ENCODE peak calls at places on chromosomes 1 and 21, in seven cellular contexts. V is amygdala, M is posterior cingulate gyrus, B is NCI-H1105 treated with DMSO at 0.1 percent for 48 hours, W is left ventricle myocardium inferior, U is neuronal stem cell, G is frontal cortex. L is an unnamed sample.

GRCh38 chr1:31783846-31784245 is 19.7 kb upstream of the ADGRB2 start:
- DNase-seq in M (no peak), B (no peak), U (no peak), V (no peak), W (no peak), G (no peak), L (no peak)

GRCh38 chr1:20138346-20138745 is 777 bp upstream of the PLA2G2F start:
- DNase-seq in B (no peak), M (no peak), W (no peak), G (no peak), U (no peak), V (no peak), L (no peak)

GRCh38 chr1:234107416-234108021 is 203.0 kb downstream of the SLC35F3 start:
- DNase-seq in W (no peak), V (no peak), B (peak), M (no peak), U (no peak), G (no peak), L (no peak)

GRCh38 chr1:183652107-183652506 is 1.0 kb downstream of the APOBEC4 start:
- DNase-seq in U (no peak), M (no peak), B (no peak), G (no peak), W (no peak), V (no peak), L (no peak)

GRCh38 chr21:46428286-46428685 is 30.4 kb upstream of the DIP2A start:
- DNase-seq in B (no peak), V (no peak), G (no peak), U (no peak), M (no peak), W (no peak), L (no peak)

GRCh38 chr1:83029916-83030315 is 969.0 kb downstream of the TTLL7 start:
- DNase-seq in G (no peak), B (no peak), W (no peak), V (no peak), M (no peak), U (no peak), L (no peak)

GRCh38 chr1:53725238-53725689 is 13.7 kb downstream of the GLIS1 start:
- DNase-seq in B (no peak), W (no peak), G (no peak), V (no peak), U (no peak), M (no peak), L (peak)

GRCh38 chr21:40752125-40752524 is 94.8 kb downstream of the DSCAM start:
- DNase-seq in V (no peak), G (no peak), B (no peak), W (no peak), U (peak), M (no peak), L (no peak)

GRCh38 chr1:207429963-207430362 is 24.2 kb upstream of the CR2 start:
- DNase-seq in V (no peak), G (no peak), M (no peak), B (no peak), U (no peak), W (no peak), L (no peak)

GRCh38 chr1:76330993-76331603 is 256.6 kb downstream of the ST6GALNAC3 start:
- DNase-seq in B (peak), V (peak), W (no peak), U (peak), M (peak), G (peak), L (no peak)

GRCh38 chr1:114040273-114041043 is 61.2 kb downstream of the OLFML3 start:
- DNase-seq in U (no peak), G (no peak), W (no peak), B (no peak), V (no peak), M (no peak), L (no peak)

GRCh38 chr21:26064506-26064905 is 106.1 kb downstream of the APP start:
- DNase-seq in W (no peak), U (no peak), G (no peak), V (no peak), B (no peak), M (no peak), L (no peak)

GRCh38 chr1:76759950-76760349 is 107.3 kb upstream of the ST6GALNAC5 start:
- DNase-seq in B (peak), V (no peak), G (no peak), W (no peak), M (no peak), U (no peak), L (no peak)

GRCh38 chr1:173946380-173946921 is 29.3 kb upstream of the SERPINC1 start:
- DNase-seq in G (no peak), W (no peak), B (no peak), U (no peak), V (no peak), M (no peak), L (no peak)

GRCh38 chr1:159900086-159900680 is at the start of gene CFAP45:
- DNase-seq in G (no peak), U (peak), W (peak), B (peak), V (no peak), M (no peak), L (no peak)

GRCh38 chr1:177928194-177928593 is 41.7 kb downstream of the SEC16B start:
- DNase-seq in U (peak), M (no peak), G (no peak), B (no peak), W (no peak), V (no peak), L (no peak)

GRCh38 chr1:155253797-155254196 is 1.5 kb downstream of the ENTREP3 start:
- DNase-seq in B (no peak), M (no peak), G (no peak), W (no peak), U (no peak), V (no peak), L (no peak)

GRCh38 chr1:155044812-155045690 is 6.1 kb upstream of the ADAM15 start:
- DNase-seq in V (peak), B (peak), G (peak), M (peak), U (peak), W (peak), L (peak)

GRCh38 chr1:22972760-22973159 is at the start of gene LACTBL1:
- DNase-seq in G (no peak), B (no peak), V (no peak), U (no peak), W (no peak), M (no peak), L (no peak)

GRCh38 chr1:168386949-168387586 is 106.4 kb downstream of the TBX19 start:
- DNase-seq in U (peak), B (peak), V (peak), W (no peak), M (peak), G (no peak), L (no peak)

GRCh38 chr21:23127973-23128372 is 2129.8 kb downstream of the NCAM2 start:
- DNase-seq in G (no peak), M (no peak), V (no peak), U (no peak), B (no peak), W (no peak), L (no peak)

GRCh38 chr1:3515272-3515671 is 60.8 kb downstream of the ARHGEF16 start:
- DNase-seq in B (no peak), V (no peak), W (no peak), M (no peak), G (no peak), U (no peak), L (no peak)

GRCh38 chr1:86537928-86538695 is 8.8 kb upstream of the CLCA4 start:
- DNase-seq in U (no peak), B (no peak), V (no peak), G (no peak), M (no peak), W (no peak), L (no peak)

GRCh38 chr21:40019076-40019475 is 151.8 kb downstream of the PCP4 start:
- DNase-seq in V (no peak), W (no peak), G (no peak), M (no peak), U (no peak), B (no peak), L (no peak)

L was measured in 8988T.